ENCODE peak calls at places on chromosomes 12 and 14, in five cellular contexts. One of them, this sample, is unnamed.

GRCh38 chr14:40221428-40221827 is 789.2 kb upstream of the FBXO33 start:
- DNase-seq in ascending aorta: no peak
- DNase-seq in tibial nerve: no peak
- DNase-seq in astrocyte of the cerebellum: no peak
- DNase-seq in pancreas: no peak
- DNase-seq in this sample: no peak

GRCh38 chr12:93783827-93784226 is 106.7 kb downstream of the CRADD start:
- DNase-seq in ascending aorta: no peak
- DNase-seq in tibial nerve: no peak
- DNase-seq in astrocyte of the cerebellum: no peak
- DNase-seq in pancreas: no peak
- DNase-seq in this sample: peak; percentile 44

GRCh38 chr14:56195727-56196126 is 77.5 kb downstream of the PELI2 start:
- DNase-seq in ascending aorta: no peak
- DNase-seq in tibial nerve: peak; percentile 39
- DNase-seq in astrocyte of the cerebellum: no peak
- DNase-seq in pancreas: no peak
- DNase-seq in this sample: no peak

GRCh38 chr12:42985506-42985905 is 396.0 kb upstream of the PRICKLE1 start:
- DNase-seq in ascending aorta: no peak
- DNase-seq in tibial nerve: no peak
- DNase-seq in astrocyte of the cerebellum: no peak
- DNase-seq in pancreas: no peak
- DNase-seq in this sample: no peak

GRCh38 chr12:89372584-89373370 is 20.5 kb upstream of the DUSP6 start:
- DNase-seq in ascending aorta: no peak
- DNase-seq in tibial nerve: no peak
- DNase-seq in astrocyte of the cerebellum: no peak
- DNase-seq in pancreas: no peak
- DNase-seq in this sample: no peak

GRCh38 chr12:57983150-57983857 is 41.9 kb downstream of the ATP23 start:
- DNase-seq in ascending aorta: no peak
- DNase-seq in tibial nerve: no peak
- DNase-seq in astrocyte of the cerebellum: peak; percentile 53
- DNase-seq in pancreas: no peak
- DNase-seq in this sample: no peak

GRCh38 chr14:38209572-38210159 is 2.0 kb downstream of the SSTR1 start:
- DNase-seq in ascending aorta: no peak
- DNase-seq in tibial nerve: no peak
- DNase-seq in astrocyte of the cerebellum: no peak
- DNase-seq in pancreas: peak; percentile 73
- DNase-seq in this sample: no peak

GRCh38 chr12:104575442-104575841 is 118.7 kb downstream of the CHST11 start:
- DNase-seq in ascending aorta: no peak
- DNase-seq in tibial nerve: no peak
- DNase-seq in astrocyte of the cerebellum: no peak
- DNase-seq in pancreas: no peak
- DNase-seq in this sample: no peak

GRCh38 chr14:93914278-93914677 is 12.9 kb upstream of the FAM181A start:
- DNase-seq in ascending aorta: no peak
- DNase-seq in tibial nerve: no peak
- DNase-seq in astrocyte of the cerebellum: no peak
- DNase-seq in pancreas: no peak
- DNase-seq in this sample: no peak

GRCh38 chr14:61719344-61720301 is 24.3 kb downstream of the HIF1A start:
- DNase-seq in ascending aorta: no peak
- DNase-seq in tibial nerve: no peak
- DNase-seq in astrocyte of the cerebellum: no peak
- DNase-seq in pancreas: no peak
- DNase-seq in this sample: no peak

GRCh38 chr14:72907886-72908285 is 14.0 kb upstream of the DPF3 start:
- DNase-seq in ascending aorta: no peak
- DNase-seq in tibial nerve: no peak
- DNase-seq in astrocyte of the cerebellum: no peak
- DNase-seq in pancreas: no peak
- DNase-seq in this sample: no peak

GRCh38 chr14:52949711-52950409 is 990 bp downstream of the FERMT2 start:
- DNase-seq in ascending aorta: no peak
- DNase-seq in tibial nerve: peak; percentile 31
- DNase-seq in astrocyte of the cerebellum: no peak
- DNase-seq in pancreas: no peak
- DNase-seq in this sample: no peak

GRCh38 chr12:88300931-88301330 is 158.8 kb downstream of the TMTC3 start:
- DNase-seq in ascending aorta: no peak
- DNase-seq in tibial nerve: no peak
- DNase-seq in astrocyte of the cerebellum: no peak
- DNase-seq in pancreas: no peak
- DNase-seq in this sample: no peak

GRCh38 chr12:124496584-124496983 is 70.8 kb downstream of the NCOR2 start:
- DNase-seq in ascending aorta: no peak
- DNase-seq in tibial nerve: no peak
- DNase-seq in astrocyte of the cerebellum: no peak
- DNase-seq in pancreas: no peak
- DNase-seq in this sample: no peak

GRCh38 chr14:76473381-76474263 is 97.7 kb downstream of the ESRRB start:
- DNase-seq in ascending aorta: no peak
- DNase-seq in tibial nerve: no peak
- DNase-seq in astrocyte of the cerebellum: no peak
- DNase-seq in pancreas: no peak
- DNase-seq in this sample: no peak

GRCh38 chr12:96402061-96402460 is 1.8 kb upstream of the CDK17 start:
- DNase-seq in ascending aorta: no peak
- DNase-seq in tibial nerve: no peak
- DNase-seq in astrocyte of the cerebellum: no peak
- DNase-seq in pancreas: no peak
- DNase-seq in this sample: no peak

GRCh38 chr12:48329199-48329939 is 21.4 kb downstream of the ZNF641 start:
- DNase-seq in ascending aorta: no peak
- DNase-seq in tibial nerve: no peak
- DNase-seq in astrocyte of the cerebellum: no peak
- DNase-seq in pancreas: no peak
- DNase-seq in this sample: no peak

GRCh38 chr12:6961278-6961694 is 9.2 kb downstream of the PHB2 start:
- DNase-seq in ascending aorta: peak; percentile 75
- DNase-seq in tibial nerve: no peak
- DNase-seq in astrocyte of the cerebellum: no peak
- DNase-seq in pancreas: peak; percentile 87
- DNase-seq in this sample: peak; percentile 74

GRCh38 chr14:70981005-70981952 is 74.0 kb downstream of the PCNX1 start:
- DNase-seq in ascending aorta: no peak
- DNase-seq in tibial nerve: no peak
- DNase-seq in astrocyte of the cerebellum: no peak
- DNase-seq in pancreas: no peak
- DNase-seq in this sample: no peak

GRCh38 chr12:64806593-64806992 is 17.9 kb upstream of the TBC1D30 start:
- DNase-seq in ascending aorta: no peak
- DNase-seq in tibial nerve: no peak
- DNase-seq in astrocyte of the cerebellum: peak; percentile 6
- DNase-seq in pancreas: no peak
- DNase-seq in this sample: no peak

GRCh38 chr14:104247336-104248202 is 109.2 kb downstream of the KIF26A start:
- DNase-seq in ascending aorta: peak; percentile 56
- DNase-seq in tibial nerve: no peak
- DNase-seq in astrocyte of the cerebellum: no peak
- DNase-seq in pancreas: peak; percentile 56
- DNase-seq in this sample: no peak

GRCh38 chr12:128387811-128388422 is 120.9 kb downstream of the TMEM132C start:
- DNase-seq in ascending aorta: no peak
- DNase-seq in tibial nerve: no peak
- DNase-seq in astrocyte of the cerebellum: no peak
- DNase-seq in pancreas: peak; percentile 84
- DNase-seq in this sample: no peak

GRCh38 chr12:120534703-120535655 is 823 bp downstream of the RNF10 start:
- DNase-seq in ascending aorta: no peak
- DNase-seq in tibial nerve: no peak
- DNase-seq in astrocyte of the cerebellum: peak; percentile 81
- DNase-seq in pancreas: peak; percentile 87
- DNase-seq in this sample: peak; percentile 34

GRCh38 chr14:24273422-24273998 is 2.1 kb upstream of the RABGGTA start:
- DNase-seq in ascending aorta: no peak
- DNase-seq in tibial nerve: no peak
- DNase-seq in astrocyte of the cerebellum: no peak
- DNase-seq in pancreas: no peak
- DNase-seq in this sample: no peak

GRCh38 chr14:81710232-81710845 is 176.7 kb upstream of the SEL1L start:
- DNase-seq in ascending aorta: no peak
- DNase-seq in tibial nerve: no peak
- DNase-seq in astrocyte of the cerebellum: peak; percentile 5
- DNase-seq in pancreas: no peak
- DNase-seq in this sample: no peak

GRCh38 chr12:32305163-32305562 is 94.2 kb upstream of the FGD4 start:
- DNase-seq in ascending aorta: no peak
- DNase-seq in tibial nerve: no peak
- DNase-seq in astrocyte of the cerebellum: no peak
- DNase-seq in pancreas: no peak
- DNase-seq in this sample: peak; percentile 11

GRCh38 chr14:38705220-38705619 is 397.8 kb downstream of the SEC23A start:
- DNase-seq in ascending aorta: no peak
- DNase-seq in tibial nerve: no peak
- DNase-seq in astrocyte of the cerebellum: no peak
- DNase-seq in pancreas: no peak
- DNase-seq in this sample: no peak

GRCh38 chr14:105250986-105251385 is 2.7 kb downstream of the BTBD6 start:
- DNase-seq in ascending aorta: no peak
- DNase-seq in tibial nerve: no peak
- DNase-seq in astrocyte of the cerebellum: no peak
- DNase-seq in pancreas: no peak
- DNase-seq in this sample: no peak

GRCh38 chr12:39341179-39341578 is 101.7 kb downstream of the KIF21A start:
- DNase-seq in ascending aorta: no peak
- DNase-seq in tibial nerve: no peak
- DNase-seq in astrocyte of the cerebellum: no peak
- DNase-seq in pancreas: no peak
- DNase-seq in this sample: no peak

GRCh38 chr14:99073401-99073800 is 198.6 kb downstream of the BCL11B start:
- DNase-seq in ascending aorta: no peak
- DNase-seq in tibial nerve: no peak
- DNase-seq in astrocyte of the cerebellum: no peak
- DNase-seq in pancreas: no peak
- DNase-seq in this sample: no peak

GRCh38 chr14:99904506-99904905 is 111.3 kb downstream of the EML1 start:
- DNase-seq in ascending aorta: no peak
- DNase-seq in tibial nerve: no peak
- DNase-seq in astrocyte of the cerebellum: no peak
- DNase-seq in pancreas: no peak
- DNase-seq in this sample: no peak

GRCh38 chr12:69130064-69130463 is 109.3 kb upstream of the CPSF6 start:
- DNase-seq in ascending aorta: no peak
- DNase-seq in tibial nerve: no peak
- DNase-seq in astrocyte of the cerebellum: no peak
- DNase-seq in pancreas: no peak
- DNase-seq in this sample: no peak
- TF ChIP-seq CTCF in ascending aorta: no peak
- TF ChIP-seq CTCF in tibial nerve: no peak
- TF ChIP-seq CTCF in astrocyte of the cerebellum: no peak
- TF ChIP-seq CTCF in pancreas: no peak
- TF ChIP-seq CTCF in this sample: no peak

GRCh38 chr12:51838762-51839161 is 9.8 kb downstream of the FIGNL2 start:
- DNase-seq in ascending aorta: no peak
- DNase-seq in tibial nerve: no peak
- DNase-seq in astrocyte of the cerebellum: no peak
- DNase-seq in pancreas: no peak
- DNase-seq in this sample: no peak

GRCh38 chr12:51838036-51838435 is 10.5 kb downstream of the FIGNL2 start:
- DNase-seq in ascending aorta: no peak
- DNase-seq in tibial nerve: no peak
- DNase-seq in astrocyte of the cerebellum: no peak
- DNase-seq in pancreas: no peak
- DNase-seq in this sample: no peak

GRCh38 chr12:51840966-51841365 is 7.6 kb downstream of the FIGNL2 start:
- DNase-seq in ascending aorta: no peak
- DNase-seq in tibial nerve: no peak
- DNase-seq in astrocyte of the cerebellum: no peak
- DNase-seq in pancreas: no peak
- DNase-seq in this sample: no peak

GRCh38 chr12:51837286-51837685 is 11.2 kb downstream of the FIGNL2 start:
- DNase-seq in ascending aorta: no peak
- DNase-seq in tibial nerve: no peak
- DNase-seq in astrocyte of the cerebellum: no peak
- DNase-seq in pancreas: no peak
- DNase-seq in this sample: no peak

DNA sequence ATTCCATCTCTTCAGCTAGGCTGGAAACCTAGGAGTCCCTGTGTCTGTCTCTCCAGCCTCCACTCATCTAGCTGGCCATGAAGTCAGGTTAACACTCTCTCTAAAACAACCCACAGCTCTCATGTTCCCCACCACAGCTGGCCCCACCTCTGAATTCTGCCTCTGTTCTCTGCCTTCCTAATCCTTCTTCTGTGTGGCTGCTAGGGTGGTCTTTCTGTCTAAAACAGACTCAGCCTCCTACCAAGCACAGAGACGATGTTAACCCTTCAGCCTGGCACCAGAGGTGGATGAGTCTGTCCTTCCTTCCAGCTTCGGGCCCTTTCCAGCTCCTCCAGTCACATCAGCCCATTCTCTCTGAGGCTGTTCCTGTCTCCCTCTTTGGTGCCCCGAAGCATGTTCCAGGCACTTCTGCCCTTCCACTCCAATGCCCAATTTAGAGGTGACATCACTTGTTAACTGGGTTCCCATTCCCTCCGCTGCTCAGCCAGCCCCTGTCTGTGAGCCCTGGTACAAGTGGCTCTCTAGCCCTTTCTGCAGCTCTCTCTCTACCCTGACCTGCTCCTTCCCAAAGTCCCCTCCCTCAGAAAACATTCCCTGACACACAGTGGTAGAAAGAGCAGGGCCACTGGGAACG is 9.1 kb downstream of the FIGNL2 start:
- DNase-seq in ascending aorta: no peak
- DNase-seq in tibial nerve: no peak
- DNase-seq in astrocyte of the cerebellum: no peak
- DNase-seq in pancreas: no peak
- DNase-seq in this sample: no peak
- H3K4me3 ChIP-seq in ascending aorta: no peak overlapping the region
- H3K4me3 ChIP-seq in tibial nerve: no peak overlapping the region
- H3K4me3 ChIP-seq in astrocyte of the cerebellum: no peak overlapping the region
- H3K4me3 ChIP-seq in pancreas: no peak overlapping the region
- H3K4me3 ChIP-seq in this sample: no peak overlapping the region

GRCh38 chr14:90579088-90579487 is 182.3 kb downstream of the CALM1 start:
- DNase-seq in ascending aorta: no peak
- DNase-seq in tibial nerve: no peak
- DNase-seq in astrocyte of the cerebellum: no peak
- DNase-seq in pancreas: peak; percentile 25
- DNase-seq in this sample: no peak
- TF ChIP-seq CTCF in ascending aorta: no peak
- TF ChIP-seq CTCF in tibial nerve: no peak
- TF ChIP-seq CTCF in astrocyte of the cerebellum: no peak
- TF ChIP-seq CTCF in pancreas: no peak
- TF ChIP-seq CTCF in this sample: no peak

GRCh38 chr12:53564941-53565340 is 57.7 kb upstream of the NPFF start:
- DNase-seq in ascending aorta: no peak
- DNase-seq in tibial nerve: no peak
- DNase-seq in astrocyte of the cerebellum: no peak
- DNase-seq in pancreas: no peak
- DNase-seq in this sample: no peak
- H3K4me3 ChIP-seq in ascending aorta: no peak overlapping the region
- H3K4me3 ChIP-seq in tibial nerve: no peak overlapping the region
- H3K4me3 ChIP-seq in astrocyte of the cerebellum: no peak overlapping the region
- H3K4me3 ChIP-seq in pancreas: no peak overlapping the region
- H3K4me3 ChIP-seq in this sample: no peak overlapping the region